ENCODE peak calls at places on chromosomes 1 and 21, in nine cellular contexts. E is activated CD4-positive, alpha-beta T cell treated with anti-CD3 and anti-CD28 coated beads, Interleukin-2, amount 10 ng/mL, durations not matched to agents 7 days and 5 days; K is activated effector memory CD4-positive, alpha-beta T cell treated with anti-CD3 and anti-CD28 coated beads, Interleukin-2, amount 50 U/mL, for 16 hours; O is M059J; H is Calu3; M is GM12865; I is stimulated activated CD4-positive, alpha-beta T cell treated with anti-CD3 and anti-CD28 coated beads, Interleukin-15, amount 100 ng/mL, for 48 hours; D is iris pigment epithelial cell; J is NCI-H774. L is an unnamed sample.

GRCh38 chr1:153343811-153344717 is 4.6 kb downstream of the PGLYRP4 start:
- DNase-seq in E (no peak), D (no peak), H (no peak), O (no peak), M (peak), K (no peak), J (no peak), I (no peak), L (no peak)

GRCh38 chr21:22892041-22892440 is 1893.8 kb downstream of the NCAM2 start:
- DNase-seq in H (no peak), M (no peak), K (no peak), J (no peak), D (no peak), E (no peak), I (no peak), O (no peak), L (peak)

GRCh38 chr1:54567961-54568360 is 19.9 kb downstream of the ACOT11 start:
- DNase-seq in O (no peak), J (no peak), M (no peak), D (peak), H (no peak), K (no peak), E (no peak), I (no peak), L (no peak)

GRCh38 chr21:44703731-44704635 is 7.0 kb downstream of the KRTAP10-12 start:
- DNase-seq in I (no peak), M (no peak), E (no peak), J (no peak), D (no peak), K (peak), O (no peak), H (no peak), L (no peak)

GRCh38 chr1:237170149-237170548 is 128.2 kb downstream of the RYR2 start:
- DNase-seq in H (no peak), K (no peak), D (no peak), E (no peak), O (no peak), M (no peak), I (no peak), J (no peak), L (no peak)

GRCh38 chr1:187047298-187047697 is 218.5 kb downstream of the PLA2G4A start:
- DNase-seq in E (no peak), O (no peak), H (no peak), I (no peak), M (no peak), J (no peak), K (no peak), D (no peak), L (no peak)

GRCh38 chr1:67170751-67171573 is 4.7 kb downstream of the IL23R start:
- DNase-seq in H (no peak), I (no peak), O (no peak), K (no peak), J (no peak), E (peak), D (no peak), M (no peak), L (no peak)

GRCh38 chr1:245788269-245788668 is 633.5 kb downstream of the KIF26B start:
- DNase-seq in E (no peak), D (peak), J (no peak), K (no peak), H (peak), M (no peak), O (peak), I (no peak), L (peak)

GRCh38 chr1:44305962-44306422 is 49.1 kb downstream of the ERI3 start:
- DNase-seq in M (no peak), E (peak), O (no peak), K (no peak), H (no peak), D (no peak), J (no peak), I (no peak), L (no peak)

GRCh38 chr21:35619184-35619583 is 441.1 kb downstream of the SETD4 start:
- DNase-seq in H (no peak), K (no peak), I (no peak), M (no peak), J (no peak), E (no peak), D (peak), O (peak), L (peak)

GRCh38 chr1:209692296-209692695 is 12.3 kb upstream of the HSD11B1 start:
- DNase-seq in I (no peak), K (no peak), M (no peak), H (no peak), D (no peak), J (no peak), O (peak), E (no peak), L (peak)

GRCh38 chr1:62436039-62436465 is 797 bp upstream of the USP1 start:
- DNase-seq in H (peak), J (no peak), D (no peak), K (peak), M (no peak), E (no peak), O (no peak), I (no peak), L (no peak)

GRCh38 chr1:213464786-213465460 is 413.9 kb downstream of the RPS6KC1 start:
- DNase-seq in D (no peak), M (no peak), I (no peak), K (no peak), O (no peak), H (no peak), J (no peak), E (no peak), L (no peak)

GRCh38 chr1:164452549-164452948 is 106.4 kb upstream of the PBX1 start:
- DNase-seq in K (no peak), J (no peak), D (no peak), I (no peak), O (no peak), M (no peak), E (no peak), H (no peak), L (no peak)

GRCh38 chr1:50418600-50419109 is 4.6 kb downstream of the DMRTA2 start:
- DNase-seq in M (no peak), D (no peak), J (no peak), H (peak), E (no peak), O (no peak), K (no peak), I (no peak), L (no peak)

GRCh38 chr1:33005117-33005811 is 31.4 kb downstream of the AK2 start:
- DNase-seq in M (no peak), I (no peak), J (no peak), E (no peak), H (no peak), D (no peak), O (no peak), K (no peak), L (no peak)